ENCODE peak calls at places on chromosome 13, in eight cellular contexts. F, Z, K, E, W, B, C and P are unnamed samples. For H3K9me3, the result is how much of the 10 kb centered on the place peaks cover.

GRCh38 chr13:85657942-85658341 is 141.3 kb downstream of the SLITRK6 start:
- DNase-seq in W (no peak), Z (no peak), K (no peak), E (no peak), B (no peak), F (no peak), C (no peak), P (no peak)

GRCh38 chr13:75135325-75135825 is 346.6 kb downstream of the TBC1D4 start:
- DNase-seq in F (no peak), K (no peak), C (no peak), E (no peak), Z (no peak), W (no peak), B (no peak), P (no peak)

GRCh38 chr13:46530084-46530935 is 22.7 kb upstream of the LRCH1 start:
- DNase-seq in Z (no peak), K (no peak), C (no peak), E (no peak), F (no peak), W (no peak), B (no peak), P (no peak)

GRCh38 chr13:74867460-74867859 is 614.5 kb downstream of the TBC1D4 start:
- DNase-seq in E (no peak), Z (no peak), W (no peak), C (no peak), B (no peak), F (no peak), K (no peak), P (no peak)

GRCh38 chr13:98214707-98215106 is 37.6 kb upstream of the RNF113B start:
- DNase-seq in E (no peak), F (peak), Z (no peak), W (peak), B (no peak), C (no peak), K (no peak), P (peak)

GRCh38 chr13:75458696-75459422 is 23.1 kb downstream of the TBC1D4 start:
- DNase-seq in E (peak), F (peak), B (peak), Z (no peak), C (no peak), K (no peak), W (peak), P (peak)

GRCh38 chr13:66844933-66845332 is 385.2 kb downstream of the PCDH9 start:
- DNase-seq in E (peak), W (no peak), K (no peak), F (no peak), B (no peak), Z (no peak), C (no peak), P (no peak)

GRCh38 chr13:98318263-98318878 is 141.3 kb upstream of the RNF113B start:
- DNase-seq in K (no peak), Z (no peak), F (no peak), B (no peak), C (no peak), W (no peak), E (no peak), P (no peak)

GRCh38 chr13:32881074-32881791 is 135.0 kb upstream of the KL start:
- DNase-seq in K (no peak), E (no peak), W (no peak), Z (no peak), C (no peak), F (peak), B (no peak), P (no peak)

GRCh38 chr13:40920826-40921225 is 98.3 kb downstream of the ELF1 start:
- DNase-seq in F (no peak), K (no peak), Z (no peak), W (no peak), C (no peak), E (no peak), B (no peak), P (no peak)

GRCh38 chr13:85772379-85772778 is 26.8 kb downstream of the SLITRK6 start:
- DNase-seq in Z (no peak), F (no peak), C (no peak), E (no peak), W (no peak), B (no peak), K (no peak), P (no peak)

GRCh38 chr13:60267498-60268202 is 103.9 kb upstream of the DIAPH3 start:
- DNase-seq in E (no peak), C (no peak), W (no peak), B (no peak), F (peak), K (no peak), Z (no peak), P (peak)

GRCh38 chr13:98664047-98664446 is 87.1 kb upstream of the STK24 start:
- DNase-seq in C (no peak), K (no peak), Z (no peak), B (no peak), F (no peak), W (no peak), E (no peak), P (no peak)

GRCh38 chr13:94236876-94237275 is 242.6 kb downstream of the DCT start:
- DNase-seq in E (no peak), Z (no peak), K (no peak), F (no peak), B (no peak), C (no peak), W (no peak), P (no peak)

GRCh38 chr13:46492946-46493345 is 60.0 kb upstream of the LRCH1 start:
- DNase-seq in Z (no peak), C (no peak), W (no peak), B (no peak), K (peak), E (no peak), F (peak), P (no peak)

GRCh38 chr13:80100636-80101035 is 240.3 kb downstream of the SPRY2 start:
- DNase-seq in F (no peak), E (no peak), W (no peak), K (no peak), Z (no peak), C (no peak), B (no peak), P (no peak)

GRCh38 chr13:98769736-98770135 is 17.3 kb upstream of the SLC15A1 start:
- DNase-seq in C (no peak), K (no peak), Z (no peak), E (no peak), W (no peak), B (no peak), F (no peak), P (no peak)

GRCh38 chr13:76976929-76977328 is 15.0 kb upstream of the CLN5 start:
- DNase-seq in Z (no peak), E (no peak), W (no peak), F (no peak), B (no peak), K (no peak), C (no peak), P (no peak)

GRCh38 chr13:75258159-75258782 is 223.7 kb downstream of the TBC1D4 start:
- DNase-seq in B (no peak), C (no peak), E (no peak), Z (no peak), K (no peak), F (no peak), W (no peak), P (no peak)

GRCh38 chr13:99687728-99688397 is 186.6 kb downstream of the TM9SF2 start:
- DNase-seq in K (no peak), W (no peak), E (no peak), Z (no peak), C (no peak), F (no peak), B (no peak), P (no peak)

GRCh38 chr13:72403396-72404010 is 323.9 kb downstream of the MZT1 start:
- DNase-seq in C (no peak), Z (no peak), B (no peak), F (no peak), K (no peak), W (no peak), E (no peak), P (no peak)

GRCh38 chr13:97658556-97658955 is 224.6 kb downstream of the RAP2A start:
- DNase-seq in K (no peak), C (no peak), E (no peak), F (no peak), W (no peak), B (no peak), Z (no peak), P (no peak)

GRCh38 chr13:75236774-75237173 is 245.2 kb downstream of the TBC1D4 start:
- DNase-seq in K (no peak), B (no peak), E (no peak), W (no peak), C (no peak), F (no peak), Z (no peak), P (no peak)

GRCh38 chr13:31675521-31675953 is 63.8 kb upstream of the RXFP2 start:
- DNase-seq in W (no peak), F (no peak), C (no peak), Z (no peak), K (no peak), B (no peak), E (no peak), P (no peak)

GRCh38 chr13:86976521-86977324 is 694.4 kb upstream of the SLITRK5 start:
- DNase-seq in K (no peak), C (no peak), B (no peak), Z (no peak), F (no peak), W (no peak), E (no peak), P (no peak)

GRCh38 chr13:105139380-105140285 is 1395.8 kb downstream of the EFNB2 start:
- DNase-seq in C (no peak), K (peak), E (peak), W (peak), B (peak), F (no peak), Z (no peak), P (peak)

GRCh38 chr13:39952244-39953233 is 297.1 kb downstream of the COG6 start:
- DNase-seq in K (no peak), Z (no peak), E (no peak), F (no peak), C (no peak), B (no peak), W (no peak), P (no peak)

GRCh38 chr13:94061316-94061715 is 418.2 kb downstream of the DCT start:
- DNase-seq in W (no peak), B (no peak), K (no peak), Z (no peak), C (no peak), E (no peak), F (no peak), P (no peak)

GRCh38 chr13:46202188-46202795 is 9.4 kb upstream of the LRRC63 start:
- DNase-seq in E (no peak), Z (no peak), B (no peak), C (no peak), W (no peak), F (no peak), K (no peak), P (no peak)

GRCh38 chr13:45195421-45195820 is 5.4 kb downstream of the KCTD4 start:
- DNase-seq in W (no peak), F (no peak), B (no peak), C (no peak), K (no peak), Z (no peak), E (no peak), P (no peak)

GRCh38 chr13:20412761-20413355 is 112.8 kb downstream of the CRYL1 start:
- DNase-seq in C (no peak), K (no peak), E (no peak), F (no peak), W (no peak), Z (peak), B (no peak), P (no peak)

GRCh38 chr13:73481877-73482445 is 423.2 kb downstream of the KLF5 start:
- DNase-seq in K (no peak), C (no peak), F (no peak), W (no peak), B (no peak), E (no peak), Z (no peak), P (no peak)

GRCh38 chr13:43095771-43096719 is 72.7 kb downstream of the DNAJC15 start:
- DNase-seq in K (no peak), C (no peak), Z (no peak), W (no peak), E (no peak), B (no peak), F (no peak), P (no peak)

GRCh38 chr13:20174656-20175405 is 14.0 kb upstream of the GJA3 start:
- DNase-seq in F (peak), E (peak), W (peak), Z (peak), C (peak), B (peak), K (peak), P (peak)

GRCh38 chr13:46401432-46401831 is 14.4 kb upstream of the RUBCNL start:
- DNase-seq in K (no peak), Z (no peak), F (no peak), C (no peak), E (no peak), W (no peak), B (no peak), P (no peak)

GRCh38 chr13:24982333-24982999 is 113.5 kb upstream of the PABPC3 start:
- DNase-seq in K (no peak), C (no peak), E (peak), B (no peak), W (no peak), Z (no peak), F (no peak), P (peak)

GRCh38 chr13:100044936-100045335 is 44.0 kb upstream of the PCCA start:
- DNase-seq in B (no peak), Z (no peak), E (no peak), C (no peak), W (no peak), K (no peak), F (no peak), P (no peak)

GRCh38 chr13:54029720-54030119 is 1001.1 kb downstream of the OLFM4 start:
- DNase-seq in Z (no peak), K (no peak), B (no peak), F (no peak), E (no peak), C (no peak), W (no peak), P (no peak)

GRCh38 chr13:54034047-54034446 is 1005.4 kb downstream of the OLFM4 start:
- DNase-seq in W (no peak), Z (no peak), F (no peak), E (no peak), B (no peak), K (no peak), C (no peak), P (no peak)

GRCh38 chr13:54033323-54033861 is 1004.8 kb downstream of the OLFM4 start:
- DNase-seq in C (no peak), W (no peak), B (no peak), E (no peak), Z (no peak), F (no peak), K (no peak), P (no peak)

GRCh38 chr13:54029226-54029625 is 1000.6 kb downstream of the OLFM4 start:
- DNase-seq in Z (no peak), F (no peak), B (peak), E (no peak), W (no peak), K (no peak), C (no peak), P (no peak)
- H3K9me3 ChIP-seq in Z (under half), F (under half), B (under half), E (under half), W (under half), K (under half), C (under half), P (under half)

DNA sequence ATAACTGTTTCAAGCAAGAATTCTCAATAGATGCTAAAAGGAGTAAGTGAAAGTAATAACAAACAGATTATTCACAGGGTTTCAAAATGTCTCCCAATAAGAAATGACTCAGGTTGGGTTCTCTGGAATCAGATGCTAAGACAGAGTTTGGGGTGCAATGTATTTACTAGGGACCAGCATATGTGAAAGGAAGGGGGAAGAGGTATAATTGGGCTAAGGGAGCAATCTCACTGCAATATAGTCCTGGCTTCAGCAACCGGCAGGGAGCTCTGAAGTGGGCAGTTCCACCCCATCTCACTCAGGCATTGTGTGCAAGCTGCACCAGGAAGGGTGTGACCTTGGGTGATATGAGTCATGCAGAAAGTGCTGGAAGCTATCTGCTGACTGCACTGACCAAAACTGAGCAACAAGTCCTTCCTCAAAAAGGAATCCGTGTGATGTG is 23.4 kb downstream of the ZDHHC20 start:
- DNase-seq in B (peak), F (peak), W (no peak), E (peak), Z (no peak), C (no peak), K (peak), P (peak)
- TF ChIP-seq POLR2A in B (no peak), F (no peak), W (no peak), E (peak), Z (no peak), C (no peak), K (no peak), P (peak)

DNA sequence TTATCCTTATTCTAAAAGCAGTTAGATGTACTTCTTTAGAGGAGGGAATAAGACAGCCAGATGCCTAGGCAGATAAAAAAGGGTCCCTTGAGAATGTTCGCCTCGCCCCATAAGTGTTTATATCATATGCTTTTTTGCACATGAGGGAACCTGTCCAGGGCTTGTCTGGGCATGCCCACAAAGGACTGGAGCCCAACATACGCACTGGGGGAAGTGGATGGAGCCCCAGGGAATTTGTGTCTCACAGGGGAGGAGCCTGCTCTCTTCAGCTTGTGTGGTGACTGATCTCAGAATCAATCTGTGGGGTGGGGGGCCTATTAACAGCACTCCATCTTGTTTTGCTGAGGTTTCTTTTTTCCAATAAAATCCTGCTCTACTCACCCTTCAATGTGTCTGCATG is 22.6 kb downstream of the MED4 start:
- DNase-seq in K (no peak), W (no peak), Z (no peak), C (no peak), F (no peak), E (no peak), B (no peak), P (no peak)
- H3K9me3 ChIP-seq in K (under half), W (under half), Z (under half), C (under half), F (under half), E (under half), B (under half), P (under half)

GRCh38 chr13:113769881-113770280 is 10.9 kb downstream of the TMEM255B start:
- DNase-seq in C (no peak), K (no peak), B (no peak), Z (peak), W (no peak), F (no peak), E (peak), P (no peak)

GRCh38 chr13:113774177-113775107 is 15.4 kb downstream of the TMEM255B start:
- DNase-seq in C (no peak), B (no peak), W (no peak), K (peak), E (no peak), F (no peak), Z (no peak), P (no peak)

GRCh38 chr13:113769106-113769505 is 10.1 kb downstream of the TMEM255B start:
- DNase-seq in C (no peak), E (no peak), F (no peak), B (no peak), K (no peak), Z (no peak), W (no peak), P (no peak)

GRCh38 chr13:113770441-113770840 is 11.4 kb downstream of the TMEM255B start:
- DNase-seq in Z (peak), W (no peak), B (no peak), C (no peak), E (peak), F (no peak), K (no peak), P (no peak)

DNA sequence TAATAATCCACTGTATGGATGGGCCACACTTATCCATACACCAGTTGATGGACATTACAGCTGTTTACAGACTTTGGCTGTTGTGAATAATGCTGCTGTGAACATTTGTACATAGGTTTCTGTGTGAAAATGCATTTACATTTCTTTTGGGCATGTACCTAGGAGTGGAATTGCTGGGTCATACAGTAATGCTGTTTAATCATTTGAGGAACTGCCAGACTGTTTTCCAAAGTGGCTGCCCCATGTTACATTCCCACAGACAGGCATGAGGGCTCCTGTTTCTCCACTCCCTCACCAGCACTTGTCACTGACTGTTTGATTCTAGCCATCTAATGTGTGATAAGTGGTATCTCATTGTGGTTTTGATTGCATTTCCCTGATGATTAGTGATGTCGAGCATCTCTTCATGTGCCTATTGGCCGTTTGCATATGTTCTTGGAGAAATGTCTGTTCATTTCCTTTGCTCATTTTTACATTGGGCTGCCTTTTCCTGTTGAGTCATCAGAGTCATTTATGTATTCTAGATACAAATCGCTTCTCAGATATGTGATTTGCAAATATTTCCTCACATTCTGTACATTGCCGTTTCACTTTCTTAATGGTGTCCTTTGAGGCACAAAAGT is 12.8 kb downstream of the TMEM255B start:
- DNase-seq in E (no peak), K (no peak), C (no peak), F (no peak), Z (no peak), W (no peak), B (no peak), P (no peak)
- TF ChIP-seq POLR2A in E (no peak), K (no peak), C (no peak), F (no peak), Z (no peak), W (no peak), B (no peak), P (no peak)

GRCh38 chr13:29304148-29304547 is 291.3 kb downstream of the SLC7A1 start:
- DNase-seq in Z (no peak), E (no peak), B (no peak), C (no peak), W (no peak), F (no peak), K (no peak), P (no peak)
- H3K9me3 ChIP-seq in Z (under half), E (under half), B (under half), C (under half), W (under half), F (under half), K (under half), P (under half)

DNA sequence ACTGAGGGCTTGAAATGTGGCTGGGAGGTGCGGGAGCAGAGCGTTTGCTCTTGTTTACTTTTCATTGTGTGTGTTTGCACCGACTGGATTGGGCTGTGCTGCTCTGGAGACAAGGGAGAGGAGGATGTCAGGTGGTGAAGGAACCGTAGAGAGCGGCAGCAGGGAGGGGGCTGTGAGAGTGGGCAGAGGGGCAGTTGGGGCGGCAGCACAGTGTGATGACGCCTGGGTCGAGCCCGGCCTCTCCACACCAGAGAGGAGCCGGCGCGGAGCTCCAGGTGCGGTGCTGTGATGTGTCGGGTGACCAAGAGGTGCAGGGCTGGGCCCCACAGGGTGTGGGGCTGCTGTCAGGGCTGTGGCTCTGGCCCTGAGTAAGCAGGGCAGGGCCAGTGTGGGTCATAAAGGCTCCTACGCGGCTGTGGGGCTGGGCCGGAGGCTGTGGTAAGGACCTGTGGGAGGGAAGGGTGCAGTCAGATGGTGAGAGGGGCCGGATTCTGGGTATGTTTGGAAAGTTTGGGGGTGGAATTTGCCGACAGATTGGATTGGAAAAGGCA is 10.5 kb downstream of the NAXD start:
- DNase-seq in F (peak), E (no peak), W (no peak), Z (no peak), B (no peak), K (no peak), C (no peak), P (no peak)
- TF ChIP-seq POLR2A in F (no peak), E (no peak), W (no peak), Z (no peak), B (no peak), K (no peak), C (no peak), P (no peak)